ENCODE peak calls at places on chromosomes 16 and 17, in five cellular contexts. B is mammary epithelial cell, Y is transverse colon, R is progenitor cell of endocrine pancreas, N is NB4. V is an unnamed sample.

GRCh38 chr16:57994778-57995177 is 5.7 kb downstream of the ZNF319 start:
- DNase-seq in B (peak; percentile 22), R (no peak), N (peak; percentile 86), Y (peak; percentile 51), V (peak; percentile 68)

GRCh38 chr17:59406278-59406677 is 74.8 kb downstream of the YPEL2 start:
- DNase-seq in Y (no peak), N (no peak), R (no peak), B (no peak), V (no peak)

GRCh38 chr17:83079340-83079747 is at the start of gene METRNL:
- DNase-seq in R (peak; percentile 58), B (peak; percentile 37), Y (peak; percentile 87), N (peak; percentile 69), V (peak; percentile 78)

GRCh38 chr17:68101992-68102758 is 66.6 kb downstream of the KPNA2 start:
- DNase-seq in N (peak; percentile 30), B (peak; percentile 26), R (no peak), Y (peak; percentile 47), V (peak; percentile 27)

GRCh38 chr16:58508671-58509251 is 6.6 kb upstream of the SETD6 start:
- DNase-seq in Y (no peak), B (no peak), N (no peak), R (no peak), V (no peak)

GRCh38 chr17:8997994-8998628 is 23.2 kb upstream of the NTN1 start:
- DNase-seq in B (peak; percentile 39), N (peak; percentile 59), Y (peak; percentile 67), R (peak; percentile 47), V (peak; percentile 67)

GRCh38 chr16:6684076-6684673 is 648.5 kb upstream of the RBFOX1 start:
- DNase-seq in R (no peak), N (peak; percentile 38), Y (peak; percentile 11), B (peak; percentile 1), V (peak; percentile 45)

GRCh38 chr16:14111713-14112538 is 40.8 kb downstream of the MRTFB start:
- DNase-seq in Y (peak; percentile 71), B (peak; percentile 57), R (no peak), N (no peak), V (no peak)

GRCh38 chr17:570403-570802 is 144.2 kb downstream of the VPS53 start:
- DNase-seq in R (no peak), Y (no peak), B (no peak), N (no peak), V (no peak)

GRCh38 chr17:2394775-2395191 is 6.1 kb downstream of the MNT start:
- DNase-seq in N (no peak), Y (no peak), B (no peak), R (no peak), V (no peak)

GRCh38 chr17:2396568-2397246 is 4.2 kb downstream of the MNT start:
- DNase-seq in B (peak; percentile 95), N (peak; percentile 96), Y (peak; percentile 93), R (peak; percentile 71), V (peak; percentile 89)

GRCh38 chr17:2396192-2396567 is 4.7 kb downstream of the MNT start:
- DNase-seq in B (no peak), R (no peak), N (no peak), Y (no peak), V (no peak)

GRCh38 chr17:2393954-2394749 is 6.7 kb downstream of the MNT start:
- DNase-seq in Y (peak; percentile 44), N (no peak), B (no peak), R (no peak), V (no peak)

DNA sequence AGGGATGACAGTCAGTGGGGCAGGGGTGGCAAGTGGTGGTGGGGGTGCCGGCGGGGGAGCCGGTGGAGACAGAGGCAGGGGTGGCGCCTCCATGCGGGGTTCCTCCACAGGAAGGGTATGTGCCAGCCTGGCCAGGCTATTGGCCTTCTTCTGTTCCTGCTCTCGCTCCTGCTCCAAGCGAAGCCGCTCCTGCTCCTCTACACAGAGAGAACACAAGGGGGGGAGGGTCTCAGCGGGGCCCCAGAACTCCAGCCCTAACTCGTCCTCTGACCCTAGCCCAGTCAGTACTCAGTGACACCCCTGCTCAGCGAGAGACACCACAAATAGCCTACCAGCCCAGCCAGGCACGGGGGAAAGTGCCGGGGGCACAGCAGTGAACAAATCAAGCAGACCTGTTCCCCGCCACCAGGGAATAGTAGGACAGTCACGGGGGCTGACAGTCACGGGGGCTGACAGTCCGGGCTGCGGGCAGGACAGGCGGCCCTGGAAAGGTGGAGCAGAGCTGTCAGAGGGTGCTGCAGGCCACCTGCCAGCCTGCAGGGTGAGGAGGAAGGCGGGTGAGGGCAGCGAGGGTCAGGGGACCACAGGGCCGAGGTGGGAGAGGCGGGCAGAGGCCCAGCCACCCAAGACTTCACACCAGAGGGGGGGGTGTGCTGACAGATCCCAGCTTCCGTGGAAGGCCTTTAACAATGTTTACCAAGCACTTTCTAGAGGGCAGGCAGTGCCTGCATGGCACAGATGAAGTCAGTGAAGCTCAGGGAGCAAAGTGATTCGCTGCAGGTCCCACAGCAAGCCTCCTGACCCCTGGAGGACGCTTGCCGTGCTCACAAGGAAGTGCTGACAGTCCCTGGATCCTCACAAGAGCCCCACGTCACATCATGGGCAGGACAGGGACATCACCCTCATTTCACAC is 5.3 kb downstream of the MNT start:
- DNase-seq in B (no peak), R (no peak), N (peak; percentile 35), Y (no peak), V (peak; percentile 37)
- TF ChIP-seq CTCF in B (no peak), R (no peak), N (no peak), Y (peak; percentile 12), V (no peak)

DNA sequence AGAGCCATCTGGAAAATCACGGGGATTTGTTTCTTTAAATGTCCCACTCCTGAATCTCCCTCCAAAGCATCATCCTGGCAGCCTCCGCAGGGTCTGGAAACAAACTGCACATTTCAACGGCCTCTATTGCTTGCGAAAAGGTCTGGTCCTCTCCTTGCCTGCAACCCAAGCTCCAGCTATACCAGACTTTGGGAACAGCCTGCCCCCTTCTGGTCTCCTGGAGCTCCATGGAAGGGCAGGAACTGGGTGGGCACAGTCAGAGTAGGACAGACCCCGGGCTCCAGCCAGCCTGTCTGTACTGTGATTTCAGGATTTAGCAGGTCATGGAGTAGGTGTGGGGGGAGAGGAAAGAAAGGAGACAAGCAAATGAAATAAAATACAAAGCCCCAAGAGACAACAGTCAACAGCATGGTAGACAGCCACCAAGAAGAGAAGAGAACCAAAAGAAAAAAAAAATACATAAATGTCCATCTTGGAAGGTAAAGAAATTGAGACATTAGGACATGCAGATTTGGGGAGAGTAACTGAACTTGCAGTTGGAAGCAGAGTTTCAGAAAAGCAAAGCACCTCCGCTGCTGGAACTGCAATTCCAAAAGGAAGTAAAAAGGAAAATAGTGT is 2.7 kb downstream of the XYLT1 start:
- DNase-seq in Y (peak; percentile 80), R (peak; percentile 59), B (peak; percentile 6), N (peak; percentile 76), V (peak; percentile 74)
- TF ChIP-seq CTCF in Y (peak; percentile 82), R (peak; percentile 73), B (peak; percentile 54), N (peak; percentile 64), V (peak; percentile 69)

DNA sequence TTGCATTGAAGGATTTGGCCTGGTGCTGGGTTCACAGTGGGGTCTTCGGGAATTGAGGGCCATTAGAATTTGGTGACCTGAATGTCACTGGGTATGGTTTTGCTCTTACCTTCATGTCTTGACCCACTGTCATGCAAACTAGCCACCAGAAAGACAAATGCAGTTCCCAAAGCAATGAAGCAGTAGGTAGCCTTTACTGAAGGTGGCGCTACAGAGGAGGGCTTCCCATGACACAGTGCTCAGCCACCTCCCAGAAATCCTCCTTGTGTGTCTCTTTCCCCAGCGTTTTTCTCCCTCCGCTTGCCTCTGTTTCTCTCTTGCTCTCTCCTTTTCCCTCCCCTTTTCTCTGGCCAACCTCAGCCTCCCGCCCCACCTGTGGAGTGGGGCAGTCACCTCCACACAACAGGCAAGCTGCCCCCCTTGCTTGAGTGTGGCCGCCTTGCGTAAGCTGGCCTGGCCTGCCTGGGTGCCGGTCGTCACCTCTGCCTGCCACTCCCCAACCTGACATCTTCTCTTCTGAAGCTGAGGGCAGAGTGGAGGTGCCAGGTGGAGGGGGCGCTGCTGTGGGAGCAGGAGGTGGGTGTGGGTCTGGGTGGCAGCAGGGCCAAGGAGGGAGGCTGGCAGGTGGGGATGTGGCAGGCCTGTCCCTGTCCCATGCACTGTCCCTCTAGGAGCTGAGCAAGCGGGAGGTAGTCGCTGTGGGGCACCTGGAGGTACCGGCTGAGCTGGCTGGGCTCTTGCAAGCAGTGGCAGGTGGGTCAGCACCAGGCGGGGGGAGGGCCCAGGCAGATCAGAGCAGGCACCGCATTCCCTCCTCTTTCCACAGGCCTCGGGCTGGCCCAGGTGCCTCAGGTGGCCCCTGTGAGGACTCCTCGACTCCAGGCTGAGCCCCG is 34.7 kb downstream of the MYO15A start:
- DNase-seq in N (peak; percentile 58), B (no peak), R (no peak), Y (no peak), V (no peak)
- TF ChIP-seq CTCF in N (peak; percentile 70), B (peak; percentile 46), R (peak; percentile 44), Y (no peak), V (no peak)

GRCh38 chr17:2580156-2580555 is 13.3 kb upstream of the PAFAH1B1 start:
- DNase-seq in B (no peak), N (no peak), Y (no peak), R (no peak), V (no peak)

GRCh38 chr17:2582493-2582892 is 11.0 kb upstream of the PAFAH1B1 start:
- DNase-seq in N (no peak), Y (no peak), B (no peak), R (no peak), V (no peak)

DNA sequence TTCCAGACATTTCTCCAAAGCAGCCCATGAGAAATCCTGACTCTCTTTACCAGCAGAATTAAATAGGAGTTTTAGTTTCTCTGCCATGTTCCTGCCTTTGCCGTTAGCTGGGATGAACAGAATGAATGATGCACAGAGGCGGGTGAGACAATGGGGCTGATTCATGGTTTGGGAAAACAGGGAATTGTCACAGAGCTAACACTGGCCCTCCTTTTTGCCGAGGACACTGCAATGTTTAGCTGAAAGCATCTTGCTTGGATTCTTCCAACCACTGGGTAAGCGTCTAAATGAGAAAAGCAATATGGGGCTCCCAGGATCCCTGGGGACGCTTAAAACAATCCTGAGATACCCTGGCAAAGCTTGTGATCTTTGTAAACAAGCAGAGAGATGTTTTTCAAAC is 12.8 kb upstream of the PAFAH1B1 start:
- DNase-seq in N (no peak), R (no peak), B (no peak), Y (no peak), V (no peak)
- TF ChIP-seq CTCF in N (no peak), R (no peak), B (no peak), Y (no peak), V (no peak)

DNA sequence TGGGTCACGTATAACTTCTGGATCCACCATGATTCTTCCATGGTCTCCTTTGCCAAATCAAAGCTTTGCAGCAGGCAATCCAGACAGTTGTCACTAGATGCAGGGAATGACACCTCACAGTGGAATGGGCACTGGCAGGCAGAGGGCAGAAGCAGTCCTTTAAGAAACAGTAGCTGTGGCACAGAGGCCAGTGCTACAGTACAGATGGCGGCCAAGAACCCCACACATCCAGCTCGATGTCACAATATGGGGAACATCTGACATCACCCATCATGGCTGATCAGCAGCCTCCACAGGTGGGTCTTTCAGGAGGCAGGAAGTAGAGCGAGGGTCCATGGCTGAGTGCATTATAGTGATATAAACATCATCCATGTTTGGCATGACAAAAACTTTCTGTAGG is 18.8 kb upstream of the ERN1 start:
- DNase-seq in R (no peak), N (peak; percentile 69), Y (no peak), B (peak; percentile 11), V (no peak)
- TF ChIP-seq CTCF in R (no peak), N (no peak), Y (no peak), B (no peak), V (no peak)

V was measured in Calu3.